ENCODE peak calls at places on chromosomes 16 and 17, in ten cellular contexts. C, D, T, B, I, R, Z, M, A and N are unnamed samples.

GRCh38 chr17:66373944-66374817 is 71.8 kb downstream of the PRKCA start:
- DNase-seq in R (no peak), B (no peak), D (no peak), Z (peak), C (no peak), A (peak), T (no peak), M (no peak), I (no peak), N (no peak)

GRCh38 chr17:2705263-2705662 is 6.3 kb downstream of the CLUH start:
- DNase-seq in R (no peak), C (no peak), T (no peak), B (peak), Z (no peak), M (no peak), D (no peak), I (no peak), A (no peak), N (no peak)

GRCh38 chr16:56999409-57000270 is 10.3 kb downstream of the NLRC5 start:
- DNase-seq in B (no peak), Z (no peak), I (no peak), D (no peak), M (no peak), C (no peak), R (no peak), T (no peak), A (no peak), N (no peak)

GRCh38 chr17:64736804-64737492 is 74.8 kb upstream of the SMURF2 start:
- DNase-seq in R (peak), C (no peak), M (peak), A (peak), Z (peak), B (no peak), T (peak), I (no peak), D (peak), N (no peak)

GRCh38 chr17:77487211-77487629 is 346.5 kb downstream of the SEC14L1 start:
- DNase-seq in I (no peak), C (no peak), M (no peak), B (no peak), Z (no peak), R (no peak), D (no peak), A (no peak), T (no peak), N (no peak)

GRCh38 chr16:29974291-29975133 is 844 bp downstream of the TAOK2 start:
- DNase-seq in T (no peak), D (no peak), B (peak), M (no peak), R (peak), C (no peak), A (no peak), Z (peak), I (no peak), N (no peak)

GRCh38 chr16:82055728-82056549 is 20.9 kb downstream of the HSD17B2 start:
- DNase-seq in A (no peak), R (no peak), T (no peak), B (no peak), I (no peak), Z (no peak), C (no peak), D (no peak), M (no peak), N (no peak)

GRCh38 chr17:71080937-71081336 is 911.6 kb downstream of the KCNJ2 start:
- DNase-seq in D (no peak), C (no peak), I (no peak), T (peak), B (no peak), A (no peak), R (no peak), M (no peak), Z (no peak), N (no peak)

GRCh38 chr16:25258856-25259179 is 1.2 kb upstream of the ZKSCAN2 start:
- DNase-seq in T (no peak), C (no peak), Z (no peak), I (no peak), D (no peak), B (no peak), A (no peak), R (no peak), M (no peak), N (no peak)

GRCh38 chr17:15096511-15096910 is 168.6 kb downstream of the PMP22 start:
- DNase-seq in D (no peak), I (no peak), Z (no peak), A (no peak), C (no peak), B (no peak), M (no peak), R (peak), T (no peak), N (no peak)

GRCh38 chr17:73030995-73031394 is 61.5 kb downstream of the SLC39A11 start:
- DNase-seq in R (no peak), A (no peak), M (no peak), D (no peak), B (no peak), Z (peak), T (no peak), C (no peak), I (no peak), N (no peak)

GRCh38 chr17:10756604-10757003 is 26.8 kb upstream of the TMEM220 start:
- DNase-seq in D (no peak), M (no peak), C (no peak), Z (peak), T (no peak), I (no peak), R (no peak), A (no peak), B (no peak), N (no peak)

GRCh38 chr16:15521758-15522509 is 87.5 kb downstream of the BMERB1 start:
- DNase-seq in T (no peak), Z (no peak), C (no peak), A (peak), R (no peak), I (no peak), D (no peak), B (no peak), M (no peak), N (no peak)

GRCh38 chr17:75901727-75902126 is 3.0 kb downstream of the MRPL38 start:
- DNase-seq in Z (no peak), T (no peak), M (no peak), I (no peak), B (no peak), A (no peak), C (no peak), R (no peak), D (no peak), N (no peak)

GRCh38 chr17:62591323-62591722 is 36.1 kb upstream of the MRC2 start:
- DNase-seq in R (no peak), D (no peak), M (no peak), T (no peak), I (no peak), Z (no peak), A (no peak), C (no peak), B (no peak), N (no peak)

GRCh38 chr17:70929226-70929625 is 759.9 kb downstream of the KCNJ2 start:
- DNase-seq in A (no peak), Z (no peak), D (no peak), M (no peak), R (no peak), T (no peak), C (no peak), B (peak), I (no peak), N (no peak)

GRCh38 chr16:89346869-89347268 is 129.4 kb downstream of the ZNF778 start:
- DNase-seq in I (no peak), C (no peak), B (no peak), R (no peak), A (no peak), M (no peak), Z (no peak), T (no peak), D (no peak), N (no peak)

GRCh38 chr17:68356520-68356919 is 65.2 kb downstream of the ARSG start:
- DNase-seq in M (no peak), Z (peak), B (no peak), A (no peak), T (no peak), C (no peak), D (peak), I (no peak), R (no peak), N (no peak)

GRCh38 chr17:33229499-33229898 is 63.6 kb downstream of the ASIC2 start:
- DNase-seq in B (no peak), R (no peak), C (no peak), I (no peak), A (no peak), Z (no peak), M (no peak), D (no peak), T (no peak), N (no peak)

GRCh38 chr17:21772321-21772720 is 80.0 kb downstream of the KCNJ18 start:
- DNase-seq in B (no peak), T (no peak), C (no peak), Z (no peak), M (no peak), D (no peak), R (no peak), I (no peak), A (no peak), N (no peak)

GRCh38 chr17:28949185-28950016 is 1.9 kb downstream of the PHF12 start:
- DNase-seq in C (no peak), B (no peak), I (no peak), R (peak), T (peak), M (peak), Z (peak), A (peak), D (peak), N (no peak)

GRCh38 chr17:50133769-50134099 is 3.8 kb upstream of the SAMD14 start:
- DNase-seq in I (no peak), C (no peak), B (no peak), M (no peak), T (no peak), A (no peak), Z (no peak), D (no peak), R (no peak), N (no peak)

GRCh38 chr16:80231888-80232287 is 308.9 kb upstream of the DYNLRB2 start:
- DNase-seq in T (no peak), I (no peak), A (no peak), B (peak), C (peak), D (no peak), Z (no peak), M (no peak), R (peak), N (no peak)